ENCODE peak calls at places on chromosomes 5 and 9, in five cellular contexts. One of them, this sample, is unnamed.

GRCh38 chr9:11663913-11664312 is 1029.3 kb upstream of the TYRP1 start:
- DNase-seq in tibial nerve: no peak
- DNase-seq in heart left ventricle: no peak
- DNase-seq in transverse colon: no peak
- DNase-seq in vagina: no peak
- DNase-seq in this sample: no peak

GRCh38 chr9:95857122-95857521 is 18.4 kb upstream of the ERCC6L2 start:
- DNase-seq in tibial nerve: no peak
- DNase-seq in heart left ventricle: no peak
- DNase-seq in transverse colon: no peak
- DNase-seq in vagina: no peak
- DNase-seq in this sample: no peak

GRCh38 chr5:2727620-2728019 is 23.9 kb downstream of the IRX2 start:
- DNase-seq in tibial nerve: no peak
- DNase-seq in heart left ventricle: no peak
- DNase-seq in transverse colon: no peak
- DNase-seq in vagina: no peak
- DNase-seq in this sample: no peak

GRCh38 chr5:53642006-53642405 is 81.6 kb downstream of the NDUFS4 start:
- DNase-seq in tibial nerve: no peak
- DNase-seq in heart left ventricle: no peak
- DNase-seq in transverse colon: no peak
- DNase-seq in vagina: no peak
- DNase-seq in this sample: no peak

GRCh38 chr5:110354341-110354740 is 372.1 kb downstream of the TMEM232 start:
- DNase-seq in tibial nerve: no peak
- DNase-seq in heart left ventricle: no peak
- DNase-seq in transverse colon: no peak
- DNase-seq in vagina: no peak
- DNase-seq in this sample: no peak

GRCh38 chr9:38417003-38417965 is 7.0 kb downstream of the IGFBPL1 start:
- DNase-seq in tibial nerve: no peak
- DNase-seq in heart left ventricle: no peak
- DNase-seq in transverse colon: peak
- DNase-seq in vagina: no peak
- DNase-seq in this sample: no peak

GRCh38 chr9:107276966-107277710 is 5.9 kb upstream of the RAD23B start:
- DNase-seq in tibial nerve: no peak
- DNase-seq in heart left ventricle: no peak
- DNase-seq in transverse colon: no peak
- DNase-seq in vagina: no peak
- DNase-seq in this sample: no peak

GRCh38 chr5:104344809-104345512 is 782.4 kb upstream of the NUDT12 start:
- DNase-seq in tibial nerve: no peak
- DNase-seq in heart left ventricle: no peak
- DNase-seq in transverse colon: no peak
- DNase-seq in vagina: no peak
- DNase-seq in this sample: no peak

GRCh38 chr5:109485030-109485429 is 75.3 kb upstream of the PJA2 start:
- DNase-seq in tibial nerve: peak
- DNase-seq in heart left ventricle: peak
- DNase-seq in transverse colon: peak
- DNase-seq in vagina: no peak
- DNase-seq in this sample: peak

GRCh38 chr9:130448035-130448624 is 3.4 kb downstream of the ASS1 start:
- DNase-seq in tibial nerve: no peak
- DNase-seq in heart left ventricle: no peak
- DNase-seq in transverse colon: no peak
- DNase-seq in vagina: no peak
- DNase-seq in this sample: no peak

GRCh38 chr9:109399258-109399767 is 78.5 kb upstream of the EPB41L4B start:
- DNase-seq in tibial nerve: no peak
- DNase-seq in heart left ventricle: no peak
- DNase-seq in transverse colon: no peak
- DNase-seq in vagina: no peak
- DNase-seq in this sample: no peak

GRCh38 chr5:32531885-32532520 is 53.4 kb upstream of the SUB1 start:
- DNase-seq in tibial nerve: no peak
- DNase-seq in heart left ventricle: no peak
- DNase-seq in transverse colon: peak
- DNase-seq in vagina: no peak
- DNase-seq in this sample: no peak

GRCh38 chr5:111004291-111004690 is 67.2 kb upstream of the TSLP start:
- DNase-seq in tibial nerve: no peak
- DNase-seq in heart left ventricle: no peak
- DNase-seq in transverse colon: no peak
- DNase-seq in vagina: no peak
- DNase-seq in this sample: no peak

GRCh38 chr9:97425336-97425991 is 13.6 kb downstream of the TDRD7 start:
- DNase-seq in tibial nerve: no peak
- DNase-seq in heart left ventricle: no peak
- DNase-seq in transverse colon: no peak
- DNase-seq in vagina: no peak
- DNase-seq in this sample: no peak

GRCh38 chr5:55850839-55851674 is at the start of gene IL31RA:
- DNase-seq in tibial nerve: no peak
- DNase-seq in heart left ventricle: no peak
- DNase-seq in transverse colon: no peak
- DNase-seq in vagina: no peak
- DNase-seq in this sample: no peak

GRCh38 chr9:100352201-100352726 is 478 bp downstream of the TEX10 start:
- DNase-seq in tibial nerve: peak
- DNase-seq in heart left ventricle: peak
- DNase-seq in transverse colon: peak
- DNase-seq in vagina: no peak
- DNase-seq in this sample: peak

GRCh38 chr5:65010841-65011240 is 242.1 kb downstream of the CWC27 start:
- DNase-seq in tibial nerve: no peak
- DNase-seq in heart left ventricle: no peak
- DNase-seq in transverse colon: peak
- DNase-seq in vagina: no peak
- DNase-seq in this sample: no peak

GRCh38 chr5:1008451-1009358 is at the start of gene NKD2:
- DNase-seq in tibial nerve: no peak
- DNase-seq in heart left ventricle: peak
- DNase-seq in transverse colon: peak
- DNase-seq in vagina: no peak
- DNase-seq in this sample: no peak

GRCh38 chr5:42626462-42626861 is 130.2 kb upstream of the CCDC152 start:
- DNase-seq in tibial nerve: no peak
- DNase-seq in heart left ventricle: no peak
- DNase-seq in transverse colon: no peak
- DNase-seq in vagina: no peak
- DNase-seq in this sample: no peak

GRCh38 chr5:30659417-30659816 is 534.1 kb upstream of the CDH6 start:
- DNase-seq in tibial nerve: no peak
- DNase-seq in heart left ventricle: no peak
- DNase-seq in transverse colon: no peak
- DNase-seq in vagina: no peak
- DNase-seq in this sample: no peak

GRCh38 chr5:4079881-4080280 is 484.2 kb downstream of the IRX1 start:
- DNase-seq in tibial nerve: no peak
- DNase-seq in heart left ventricle: no peak
- DNase-seq in transverse colon: no peak
- DNase-seq in vagina: no peak
- DNase-seq in this sample: no peak

GRCh38 chr9:137435381-137435891 is 5.7 kb downstream of the ENTPD8 start:
- DNase-seq in tibial nerve: no peak
- DNase-seq in heart left ventricle: peak
- DNase-seq in transverse colon: no peak
- DNase-seq in vagina: no peak
- DNase-seq in this sample: no peak

GRCh38 chr9:136802321-136802720 is 5.4 kb upstream of the RABL6 start:
- DNase-seq in tibial nerve: no peak
- DNase-seq in heart left ventricle: no peak
- DNase-seq in transverse colon: no peak
- DNase-seq in vagina: no peak
- DNase-seq in this sample: no peak

GRCh38 chr5:102903074-102903871 is 148.2 kb downstream of the PAM start:
- DNase-seq in tibial nerve: no peak
- DNase-seq in heart left ventricle: no peak
- DNase-seq in transverse colon: no peak
- DNase-seq in vagina: no peak
- DNase-seq in this sample: no peak

GRCh38 chr9:135531096-135531495 is 9.9 kb downstream of the LCN1 start:
- DNase-seq in tibial nerve: no peak
- DNase-seq in heart left ventricle: no peak
- DNase-seq in transverse colon: no peak
- DNase-seq in vagina: no peak
- DNase-seq in this sample: no peak

GRCh38 chr5:159262472-159262858 is 625 bp upstream of the UBLCP1 start:
- DNase-seq in tibial nerve: no peak
- DNase-seq in heart left ventricle: no peak
- DNase-seq in transverse colon: no peak
- DNase-seq in vagina: no peak
- DNase-seq in this sample: no peak

GRCh38 chr5:91464886-91465646 is 81.9 kb upstream of the ARRDC3 start:
- DNase-seq in tibial nerve: no peak
- DNase-seq in heart left ventricle: no peak
- DNase-seq in transverse colon: no peak
- DNase-seq in vagina: no peak
- DNase-seq in this sample: no peak

GRCh38 chr5:170848033-170848432 is 13.8 kb upstream of the RANBP17 start:
- DNase-seq in tibial nerve: no peak
- DNase-seq in heart left ventricle: no peak
- DNase-seq in transverse colon: no peak
- DNase-seq in vagina: no peak
- DNase-seq in this sample: no peak

GRCh38 chr5:170844651-170845050 is 17.2 kb upstream of the RANBP17 start:
- DNase-seq in tibial nerve: no peak
- DNase-seq in heart left ventricle: no peak
- DNase-seq in transverse colon: no peak
- DNase-seq in vagina: no peak
- DNase-seq in this sample: no peak

GRCh38 chr5:170846416-170846815 is 15.4 kb upstream of the RANBP17 start:
- DNase-seq in tibial nerve: no peak
- DNase-seq in heart left ventricle: no peak
- DNase-seq in transverse colon: no peak
- DNase-seq in vagina: no peak
- DNase-seq in this sample: no peak

GRCh38 chr5:170849374-170849773 is 12.4 kb upstream of the RANBP17 start:
- DNase-seq in tibial nerve: no peak
- DNase-seq in heart left ventricle: no peak
- DNase-seq in transverse colon: no peak
- DNase-seq in vagina: no peak
- DNase-seq in this sample: no peak

GRCh38 chr5:170843870-170844269 is 17.9 kb upstream of the RANBP17 start:
- DNase-seq in tibial nerve: no peak
- DNase-seq in heart left ventricle: no peak
- DNase-seq in transverse colon: no peak
- DNase-seq in vagina: no peak
- DNase-seq in this sample: no peak
- H3K27ac ChIP-seq in tibial nerve: no peak
- H3K27ac ChIP-seq in heart left ventricle: no peak
- H3K27ac ChIP-seq in transverse colon: no peak
- H3K27ac ChIP-seq in vagina: no peak
- H3K27ac ChIP-seq in this sample: no peak

GRCh38 chr9:126471084-126471611 is 142.6 kb upstream of the LMX1B start:
- DNase-seq in tibial nerve: peak
- DNase-seq in heart left ventricle: peak
- DNase-seq in transverse colon: peak
- DNase-seq in vagina: no peak
- DNase-seq in this sample: peak
- TF ChIP-seq POLR2A in tibial nerve: no peak
- TF ChIP-seq POLR2A in heart left ventricle: no peak
- TF ChIP-seq POLR2A in transverse colon: no peak
- TF ChIP-seq POLR2A in vagina: no peak
- TF ChIP-seq POLR2A in this sample: no peak

DNA sequence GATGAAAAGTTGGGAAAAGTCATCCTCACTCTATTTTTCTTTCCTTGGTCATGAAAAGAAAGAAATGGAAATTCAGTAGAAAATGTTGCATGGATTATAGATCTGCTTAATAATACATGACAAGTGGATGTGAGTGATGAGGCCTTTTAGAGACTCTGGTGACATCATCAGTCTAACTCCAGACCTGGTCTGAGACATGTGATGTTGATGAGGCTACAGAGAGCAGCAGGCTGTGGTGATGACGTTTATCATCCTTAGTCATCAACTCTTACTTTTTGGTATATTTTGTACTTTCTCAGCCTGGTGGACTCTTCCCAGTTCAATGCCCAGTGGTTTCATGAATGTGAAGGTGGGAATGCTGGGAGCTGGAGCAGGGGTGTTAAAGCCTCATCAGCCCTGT is 116.4 kb downstream of the TTLL11 start:
- DNase-seq in tibial nerve: no peak
- DNase-seq in heart left ventricle: no peak
- DNase-seq in transverse colon: no peak
- DNase-seq in vagina: no peak
- DNase-seq in this sample: no peak
- H3K27ac ChIP-seq in tibial nerve: no peak
- H3K27ac ChIP-seq in heart left ventricle: no peak
- H3K27ac ChIP-seq in transverse colon: no peak
- H3K27ac ChIP-seq in vagina: no peak
- H3K27ac ChIP-seq in this sample: no peak

GRCh38 chr9:34591911-34592866 is 2.7 kb upstream of the CNTFR start:
- DNase-seq in tibial nerve: no peak
- DNase-seq in heart left ventricle: no peak
- DNase-seq in transverse colon: no peak
- DNase-seq in vagina: no peak
- DNase-seq in this sample: no peak

GRCh38 chr9:34589656-34590375 is at the start of gene CNTFR:
- DNase-seq in tibial nerve: no peak
- DNase-seq in heart left ventricle: peak
- DNase-seq in transverse colon: no peak
- DNase-seq in vagina: no peak
- DNase-seq in this sample: peak

GRCh38 chr9:34589371-34589655 is 211 bp downstream of the CNTFR start:
- DNase-seq in tibial nerve: no peak
- DNase-seq in heart left ventricle: no peak
- DNase-seq in transverse colon: no peak
- DNase-seq in vagina: no peak
- DNase-seq in this sample: no peak

GRCh38 chr9:34591091-34591910 is 1.8 kb upstream of the CNTFR start:
- DNase-seq in tibial nerve: peak
- DNase-seq in heart left ventricle: peak
- DNase-seq in transverse colon: peak
- DNase-seq in vagina: no peak
- DNase-seq in this sample: peak

DNA sequence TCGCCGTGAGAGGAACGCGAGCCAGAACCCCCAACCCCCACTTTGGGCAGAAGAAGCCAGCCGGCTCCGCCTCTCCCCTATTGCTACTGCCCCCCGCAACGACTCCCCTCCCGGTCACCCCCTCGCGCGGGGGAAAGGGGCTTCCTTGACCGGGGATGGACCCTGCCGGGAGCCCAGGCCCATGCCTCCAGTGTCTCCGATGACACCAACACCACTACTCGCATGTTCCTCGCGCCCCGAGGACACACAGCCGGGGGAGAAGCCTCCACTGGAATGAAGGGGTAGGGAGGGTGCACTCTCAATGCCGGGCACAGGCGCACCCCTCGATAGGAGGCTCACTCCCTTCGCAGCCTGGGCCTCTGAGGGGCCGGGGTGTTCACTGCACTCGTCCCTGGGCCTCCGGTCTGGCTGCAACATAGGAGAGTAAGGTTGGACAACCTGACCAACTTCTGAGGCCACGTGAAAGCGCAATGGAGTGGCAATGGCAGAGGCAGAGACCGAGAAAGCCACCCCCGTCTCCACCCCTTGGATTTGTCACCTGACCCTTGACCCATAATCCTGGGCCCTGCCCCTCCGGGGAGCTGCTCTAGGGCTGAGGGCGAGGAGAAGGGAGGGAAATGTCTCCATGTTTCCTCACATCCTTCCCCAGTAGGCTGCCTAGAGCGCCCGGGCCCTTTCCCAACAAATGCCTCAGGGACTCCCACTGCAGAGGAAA is 1.0 kb upstream of the CNTFR start:
- DNase-seq in tibial nerve: no peak
- DNase-seq in heart left ventricle: no peak
- DNase-seq in transverse colon: peak
- DNase-seq in vagina: no peak
- DNase-seq in this sample: peak
- TF ChIP-seq POLR2A in tibial nerve: no peak
- TF ChIP-seq POLR2A in heart left ventricle: no peak
- TF ChIP-seq POLR2A in transverse colon: no peak
- TF ChIP-seq POLR2A in vagina: no peak
- TF ChIP-seq POLR2A in this sample: no peak